ENCODE peak calls at places on chromosomes 12 and 14, in four cellular contexts. A is cardiac fibroblast, C is osteocyte, D is Calu3. M is an unnamed sample.
A peak's percentile ranks its signal among the peaks of the same experiment; 100 is the strongest.

GRCh38 chr14:35212471-35213142 is 79.6 kb upstream of the PSMA6 start:
- DNase-seq in A (no peak), C (no peak), D (no peak), M (no peak)

GRCh38 chr14:34755215-34755614 is 40.8 kb upstream of the CFL2 start:
- DNase-seq in C (no peak), A (no peak), D (no peak), M (no peak)

GRCh38 chr12:46908936-46909635 is 83.3 kb upstream of the SLC38A4 start:
- DNase-seq in C (no peak), A (no peak), D (no peak), M (no peak)

GRCh38 chr12:43462741-43463140 is 89.3 kb downstream of the ADAMTS20 start:
- DNase-seq in C (no peak), A (no peak), D (no peak), M (no peak)

GRCh38 chr12:27190761-27191160 is 53.3 kb upstream of the STK38L start:
- DNase-seq in D (no peak), A (peak; percentile 69), C (no peak), M (no peak)

GRCh38 chr12:6765048-6765633 is 1.0 kb upstream of the PTMS start:
- DNase-seq in C (no peak), D (no peak), A (no peak), M (no peak)

GRCh38 chr12:101850199-101850598 is 19.4 kb upstream of the GNPTAB start:
- DNase-seq in C (no peak), A (no peak), D (no peak), M (no peak)

GRCh38 chr12:118290130-118290529 is 82.6 kb downstream of the TAOK3 start:
- DNase-seq in A (peak; percentile 15), D (no peak), C (no peak), M (no peak)

GRCh38 chr12:28936711-28937110 is 212.4 kb upstream of the FAR2 start:
- DNase-seq in D (no peak), C (no peak), A (no peak), M (no peak)

GRCh38 chr12:55829967-55830600 is 697 bp upstream of the DNAJC14 start:
- DNase-seq in D (no peak), A (no peak), C (no peak), M (peak; percentile 32)

GRCh38 chr14:68306934-68307758 is 485.7 kb downstream of the ZFP36L1 start:
- DNase-seq in D (peak; percentile 87), A (no peak), C (no peak), M (no peak)

GRCh38 chr12:73902270-73902669 is 635.4 kb upstream of the ATXN7L3B start:
- DNase-seq in C (no peak), A (no peak), D (no peak), M (no peak)

GRCh38 chr14:105880616-105881015 is 354.2 kb downstream of the TMEM121 start:
- DNase-seq in D (no peak), A (no peak), C (no peak), M (no peak)

GRCh38 chr12:67919406-67919805 is 69.8 kb upstream of the IFNG-AS1 start:
- DNase-seq in D (no peak), A (peak; percentile 76), C (no peak), M (no peak)

GRCh38 chr14:61388173-61388975 is 67.0 kb downstream of the PRKCH start:
- DNase-seq in C (no peak), D (no peak), A (peak; percentile 66), M (no peak)

GRCh38 chr12:49869816-49870500 is 27.1 kb upstream of the BCDIN3D start:
- DNase-seq in A (no peak), C (no peak), D (no peak), M (no peak)

GRCh38 chr12:42130670-42131402 is 13.8 kb downstream of the GXYLT1 start:
- DNase-seq in C (no peak), A (peak; percentile 82), D (no peak), M (no peak)

GRCh38 chr12:5171701-5172100 is 128.0 kb downstream of the KCNA5 start:
- DNase-seq in D (peak; percentile 36), C (no peak), A (peak; percentile 48), M (no peak)

GRCh38 chr14:52802597-52802996 is 11.2 kb upstream of the GNPNAT1 start:
- DNase-seq in C (no peak), A (peak; percentile 97), D (no peak), M (no peak)

GRCh38 chr14:29842228-29842627 is 85.4 kb downstream of the PRKD1 start:
- DNase-seq in C (no peak), A (no peak), D (no peak), M (no peak)

GRCh38 chr12:63276537-63277365 is 125.8 kb upstream of the AVPR1A start:
- DNase-seq in A (peak; percentile 57), C (no peak), D (peak; percentile 78), M (no peak)

GRCh38 chr14:35534884-35535793 is 1.2 kb downstream of the INSM2 start:
- DNase-seq in A (peak; percentile 65), C (peak; percentile 91), D (peak; percentile 81), M (peak; percentile 71)

GRCh38 chr12:62716866-62717477 is 218.0 kb downstream of the PPM1H start:
- DNase-seq in A (no peak), C (no peak), D (peak; percentile 53), M (no peak)

DNA sequence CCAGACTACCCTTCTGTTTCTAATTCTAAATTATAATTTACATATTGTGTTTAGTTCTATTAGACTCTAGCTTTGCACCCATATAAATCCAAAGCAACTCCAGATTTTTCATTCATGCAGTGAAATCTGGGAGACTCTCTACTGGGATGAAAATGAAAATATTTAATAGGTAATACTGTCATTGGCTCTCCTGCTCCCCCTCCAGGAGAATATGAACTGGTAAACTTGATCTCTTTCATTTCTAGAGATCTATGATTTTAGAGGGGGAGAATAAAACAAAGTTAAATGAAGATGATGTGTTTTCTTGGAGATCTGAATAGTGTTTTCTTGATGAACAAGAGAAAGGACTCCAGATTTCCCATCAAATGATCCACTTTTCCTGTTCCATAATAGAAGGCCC is 104.3 kb upstream of the TMCC3 start:
- DNase-seq in D (no peak), C (no peak), A (peak; percentile 29), M (no peak)
- TF ChIP-seq CTCF in D (no peak), C (peak; percentile 34), A (peak; percentile 49), M (no peak)

DNA sequence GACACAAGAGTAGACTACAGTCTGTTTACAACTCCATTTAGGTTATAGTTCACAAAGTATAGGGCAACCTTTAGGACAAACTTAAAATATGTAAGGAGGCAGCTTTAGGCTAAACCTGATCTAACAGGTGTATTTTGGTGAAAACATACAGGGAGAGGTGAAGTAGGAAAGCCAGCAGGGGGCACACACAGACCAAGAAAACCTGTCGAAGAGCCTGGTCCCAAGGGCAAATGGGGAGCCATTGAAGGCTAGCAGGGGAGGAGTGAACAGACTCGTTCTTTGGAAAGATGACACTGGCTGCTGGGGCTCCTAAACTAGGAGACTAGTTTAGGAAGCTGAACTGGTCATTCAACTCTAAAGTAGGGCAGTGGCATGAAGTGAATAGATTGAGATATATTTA is 138.8 kb upstream of the WSCD2 start:
- DNase-seq in C (no peak), A (peak; percentile 7), D (peak; percentile 61), M (no peak)
- TF ChIP-seq CTCF in C (peak; percentile 44), A (no peak), D (peak; percentile 47), M (no peak)

GRCh38 chr14:31969841-31970240 is 107.3 kb upstream of the ARHGAP5 start:
- DNase-seq in A (no peak), D (no peak), C (no peak), M (no peak)

GRCh38 chr14:31967669-31967975 is 109.5 kb upstream of the ARHGAP5 start:
- DNase-seq in D (no peak), C (no peak), A (no peak), M (no peak)

GRCh38 chr14:31969371-31969770 is 107.7 kb upstream of the ARHGAP5 start:
- DNase-seq in A (no peak), D (no peak), C (no peak), M (no peak)

GRCh38 chr14:31968107-31968810 is 108.8 kb upstream of the ARHGAP5 start:
- DNase-seq in C (no peak), D (no peak), A (no peak), M (no peak)

DNA sequence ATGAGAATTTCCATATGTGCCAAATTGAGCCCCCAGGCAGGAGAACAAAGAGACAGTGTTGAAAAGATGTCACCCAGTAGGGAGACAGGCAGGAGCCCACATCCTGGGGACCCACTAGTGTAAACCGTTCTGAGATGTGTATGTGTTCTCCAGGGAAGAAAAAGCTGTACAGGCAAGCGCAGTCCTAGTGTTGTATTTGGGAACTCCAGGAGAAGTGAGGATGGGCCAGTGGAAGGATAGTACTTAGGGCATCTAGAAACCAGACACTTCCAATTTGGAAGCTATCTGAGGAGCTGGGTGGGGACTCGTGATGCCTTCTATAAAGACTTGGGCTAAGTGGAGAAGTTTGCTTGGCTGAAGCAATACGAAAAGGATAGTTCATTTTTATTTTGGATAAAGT is 108.2 kb upstream of the ARHGAP5 start:
- DNase-seq in D (no peak), A (no peak), C (no peak), M (no peak)
- TF ChIP-seq CTCF in D (no peak), A (peak; percentile 1), C (no peak), M (no peak)

GRCh38 chr12:51124504-51124903 is 41.1 kb upstream of the CSRNP2 start:
- DNase-seq in A (no peak), C (peak; percentile 68), D (no peak), M (no peak)
- TF ChIP-seq CTCF in A (no peak), C (no peak), D (no peak), M (no peak)

GRCh38 chr14:75459791-75460190 is 32.0 kb downstream of the JDP2 start:
- DNase-seq in A (no peak), D (no peak), C (no peak), M (no peak)

GRCh38 chr14:75457648-75458165 is 29.9 kb downstream of the JDP2 start:
- DNase-seq in C (no peak), A (no peak), D (no peak), M (no peak)

GRCh38 chr14:75460402-75460801 is 32.6 kb downstream of the JDP2 start:
- DNase-seq in C (no peak), A (no peak), D (no peak), M (no peak)

GRCh38 chr14:75458305-75458704 is 30.5 kb downstream of the JDP2 start:
- DNase-seq in A (no peak), C (no peak), D (no peak), M (no peak)

GRCh38 chr14:75459099-75459741 is 31.4 kb downstream of the JDP2 start:
- DNase-seq in C (no peak), A (no peak), D (peak; percentile 14), M (no peak)
- TF ChIP-seq CTCF in C (no peak), A (no peak), D (no peak), M (no peak)